ENCODE peak calls at places on chromosomes 5 and 9, in ten cellular contexts. L is cardiac muscle cell, U is fibroblast of lung, C is mammary epithelial cell, W is upper lobe of right lung, M is heart left ventricle, Z is psoas muscle, O is ovary, S is left ventricle myocardium inferior, Q is HCT116. H is an unnamed sample.

GRCh38 chr5:50807661-50808060 is 141.2 kb downstream of the PARP8 start:
- DNase-seq in L (peak; percentile 6), U (peak; percentile 37), C (peak; percentile 90), W (no peak), M (no peak), Z (no peak), O (no peak), S (no peak), Q (no peak), H (no peak)

GRCh38 chr5:136040746-136041415 is 12.1 kb downstream of the TGFBI start:
- DNase-seq in L (no peak), U (no peak), C (no peak), W (no peak), M (no peak), Z (no peak), O (no peak), S (no peak), Q (no peak), H (no peak)

GRCh38 chr5:37938086-37938852 is 98.4 kb upstream of the GDNF start:
- DNase-seq in L (no peak), U (no peak), C (peak; percentile 12), W (no peak), M (no peak), Z (no peak), O (no peak), S (no peak), Q (no peak), H (no peak)

GRCh38 chr5:136197462-136198142 is 4.6 kb upstream of the SMIM32 start:
- DNase-seq in L (no peak), U (no peak), C (peak; percentile 40), W (no peak), M (no peak), Z (no peak), O (no peak), S (no peak), Q (no peak), H (no peak)

GRCh38 chr5:173180331-173180730 is 36.0 kb downstream of the BNIP1 start:
- DNase-seq in L (no peak), U (no peak), C (no peak), W (no peak), M (no peak), Z (no peak), O (no peak), S (no peak), Q (no peak), H (no peak)

GRCh38 chr9:1231998-1232919 is 182.1 kb downstream of the DMRT2 start:
- DNase-seq in L (peak; percentile 91), U (peak; percentile 92), C (peak; percentile 6), W (peak; percentile 69), M (no peak), Z (peak; percentile 69), O (peak; percentile 26), S (peak; percentile 61), Q (no peak), H (peak; percentile 67)

GRCh38 chr5:36928947-36929346 is 52.4 kb downstream of the NIPBL start:
- DNase-seq in L (peak; percentile 36), U (peak; percentile 83), C (peak; percentile 88), W (no peak), M (no peak), Z (no peak), O (no peak), S (no peak), Q (no peak), H (no peak)

GRCh38 chr5:177430972-177431316 is 4.5 kb downstream of the GRK6 start:
- DNase-seq in L (no peak), U (no peak), C (no peak), W (peak; percentile 57), M (no peak), Z (no peak), O (no peak), S (no peak), Q (no peak), H (no peak)

GRCh38 chr5:174176511-174176910 is 131.0 kb downstream of the NSG2 start:
- DNase-seq in L (peak; percentile 25), U (peak; percentile 1), C (no peak), W (no peak), M (no peak), Z (peak; percentile 28), O (no peak), S (no peak), Q (no peak), H (no peak)

GRCh38 chr9:17082343-17082742 is 52.5 kb upstream of the CNTLN start:
- DNase-seq in L (peak; percentile 62), U (peak; percentile 57), C (peak; percentile 5), W (no peak), M (no peak), Z (no peak), O (peak; percentile 47), S (no peak), Q (no peak), H (no peak)

GRCh38 chr5:40052812-40053211 is 626.9 kb upstream of the PTGER4 start:
- DNase-seq in L (no peak), U (no peak), C (peak; percentile 45), W (no peak), M (no peak), Z (no peak), O (no peak), S (no peak), Q (no peak), H (no peak)

GRCh38 chr9:109815366-109815947 is 35.5 kb downstream of the PALM2AKAP2 start:
- DNase-seq in L (peak; percentile 21), U (no peak), C (peak; percentile 37), W (no peak), M (no peak), Z (no peak), O (no peak), S (no peak), Q (no peak), H (no peak)

GRCh38 chr5:14105717-14106435 is 37.3 kb upstream of the TRIO start:
- DNase-seq in L (peak; percentile 74), U (peak; percentile 73), C (peak; percentile 92), W (no peak), M (no peak), Z (peak; percentile 21), O (no peak), S (no peak), Q (peak; percentile 67), H (no peak)

GRCh38 chr5:172482156-172483020 is 28.1 kb upstream of the SH3PXD2B start:
- DNase-seq in L (no peak), U (no peak), C (peak; percentile 44), W (no peak), M (no peak), Z (no peak), O (no peak), S (no peak), Q (no peak), H (no peak)

GRCh38 chr9:71302776-71303175 is 181.4 kb upstream of the TRPM3 start:
- DNase-seq in L (no peak), U (no peak), C (no peak), W (no peak), M (no peak), Z (no peak), O (no peak), S (no peak), Q (no peak), H (no peak)
- H3K4me1 ChIP-seq in L (no peaks in the 10 kb centered on the region), U (no peaks in the 10 kb centered on the region), C (no peaks in the 10 kb centered on the region), W (no peaks in the 10 kb centered on the region), M (no peaks in the 10 kb centered on the region), Z (no peaks in the 10 kb centered on the region), O (no peaks in the 10 kb centered on the region), S (no peaks in the 10 kb centered on the region), Q (no peaks in the 10 kb centered on the region), H (no peaks in the 10 kb centered on the region)

DNA sequence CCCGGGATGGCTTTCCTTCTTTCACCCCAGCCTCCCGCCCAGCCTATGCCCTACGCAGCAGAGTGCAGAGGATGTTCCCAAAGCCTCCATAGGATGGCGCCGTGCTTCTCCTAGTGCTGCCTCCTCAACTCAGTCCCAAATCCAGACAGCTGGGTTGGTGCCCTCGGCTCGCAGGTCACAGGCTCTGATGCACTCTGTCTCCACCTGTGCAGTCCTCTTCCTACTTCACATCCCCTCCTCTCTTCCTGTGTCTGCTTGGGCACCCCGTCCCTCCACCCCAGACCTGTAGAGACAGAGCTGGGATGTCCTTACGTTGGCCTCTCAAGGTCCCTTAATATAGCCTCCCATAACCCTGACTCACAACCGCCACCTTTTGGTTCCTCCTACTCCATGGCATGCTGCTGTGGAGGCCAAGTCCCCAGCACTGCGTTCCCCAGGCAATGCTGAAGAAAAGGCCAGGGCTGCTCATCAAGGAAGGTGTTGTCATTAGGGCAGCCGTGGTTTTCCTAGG is 314.4 kb downstream of the GADD45G start:
- DNase-seq in L (peak; percentile 13), U (no peak), C (no peak), W (no peak), M (no peak), Z (no peak), O (no peak), S (peak; percentile 29), Q (peak; percentile 15), H (no peak)
- TF ChIP-seq CTCF in L (peak; percentile 21), U (no peak), C (no peak), W (peak; percentile 32), M (peak; percentile 41), Z (peak; percentile 39), O (no peak), S (peak; percentile 67), Q (peak; percentile 27), H (peak; percentile 46)

DNA sequence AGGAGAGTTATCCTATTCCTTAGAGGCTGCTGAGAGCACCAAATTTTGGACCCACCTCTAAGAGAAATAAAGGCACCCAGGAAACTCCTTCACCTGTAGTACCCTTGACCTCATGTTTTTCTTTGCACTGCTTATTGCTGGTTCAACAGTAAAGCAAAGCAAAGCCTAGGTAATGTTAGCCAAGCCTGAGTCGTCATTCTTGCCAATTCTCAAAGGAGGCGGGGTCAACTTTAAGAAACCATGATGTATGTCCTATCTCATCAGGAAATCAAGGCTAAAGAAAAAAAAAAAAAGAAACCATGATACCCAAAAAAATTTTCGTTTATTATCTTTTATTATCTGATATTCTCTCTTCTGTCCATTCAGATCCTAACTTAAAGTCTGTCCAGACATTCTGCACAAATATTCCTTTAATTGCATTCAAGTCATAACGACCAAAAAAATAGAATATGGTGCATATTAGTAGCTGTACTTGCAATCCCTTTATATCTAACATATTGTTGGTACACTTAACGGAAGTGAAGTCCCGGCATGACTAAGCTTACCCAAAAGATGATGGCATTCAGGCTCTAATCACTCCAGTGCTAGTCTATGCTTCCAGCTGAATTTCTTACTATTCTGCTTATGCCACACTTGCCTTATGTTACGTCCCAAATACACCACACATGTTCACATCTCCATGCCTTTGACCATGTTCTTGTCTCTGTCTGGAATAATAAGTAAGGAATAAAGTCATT is 1.8 kb downstream of the AUH start:
- DNase-seq in L (no peak), U (no peak), C (no peak), W (no peak), M (no peak), Z (no peak), O (no peak), S (no peak), Q (no peak), H (no peak)
- H3K27ac ChIP-seq in L (peak overlapping the region; percentile 88), U (no peak overlapping the region), C (no peak overlapping the region), W (no peak overlapping the region), M (no peak overlapping the region), Z (peak overlapping the region; percentile 98), O (no peak overlapping the region), S (peak overlapping the region; percentile 92), Q (no peak overlapping the region), H (no peak overlapping the region)

DNA sequence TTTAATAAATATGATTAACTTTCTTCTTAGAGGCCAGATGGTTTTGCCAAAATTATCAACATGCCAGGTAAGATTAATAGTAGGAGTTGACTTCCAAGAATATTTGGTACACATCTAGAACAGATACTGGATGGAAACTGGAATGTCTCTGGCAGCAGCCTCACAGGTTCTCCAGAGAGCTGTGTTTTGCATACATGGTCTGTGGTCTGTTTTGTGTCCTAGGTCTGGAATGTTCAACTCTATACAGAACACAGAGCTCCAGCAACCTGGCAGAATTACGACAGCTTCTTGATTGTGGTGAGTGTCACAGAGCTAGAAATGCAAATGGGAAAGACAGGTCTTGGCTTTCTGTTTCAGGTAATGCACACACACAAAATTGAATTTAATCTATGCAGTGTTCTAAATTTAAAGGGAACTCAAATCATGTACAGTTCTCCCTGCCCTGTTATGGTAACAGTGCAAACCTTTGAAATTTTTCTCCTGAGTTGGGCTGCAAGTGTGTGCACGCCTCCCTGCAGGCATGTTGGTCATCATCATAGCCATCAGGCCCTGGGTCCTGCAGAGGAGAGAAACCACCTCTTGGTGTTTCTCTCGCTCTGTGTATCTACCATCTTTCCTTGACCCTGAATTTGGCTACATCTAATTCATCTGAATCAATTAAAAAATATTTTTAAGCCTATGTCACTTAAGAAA is 58.3 kb downstream of the PIK3R1 start:
- DNase-seq in L (no peak), U (no peak), C (peak; percentile 57), W (no peak), M (no peak), Z (no peak), O (no peak), S (no peak), Q (no peak), H (no peak)
- H3K4me1 ChIP-seq in L (peaks cover 9% of the 10 kb centered on the region), U (peaks cover 5% of the 10 kb centered on the region), C (peaks cover 63% of the 10 kb centered on the region), W (peaks cover 33% of the 10 kb centered on the region), M (peaks cover 58% of the 10 kb centered on the region), Z (peaks cover 33% of the 10 kb centered on the region), O (peaks cover 2% of the 10 kb centered on the region), S (peaks cover 94% of the 10 kb centered on the region), Q (no peaks in the 10 kb centered on the region), H (peaks cover 40% of the 10 kb centered on the region)

H was measured in lower lobe of right lung.